ENCODE peak calls at places on chromosomes 2 and 18, in eight cellular contexts. G is heart left ventricle, O is left ventricle myocardium inferior, X is coronary artery, R is GM12865, A is foreskin fibroblast, H is fibroblast of mammary gland, V is omental fat pad. I is an unnamed sample.

GRCh38 chr2:240434728-240435456 is 571 bp upstream of the GPC1 start:
- DNase-seq in G (peak), O (peak), X (peak), R (peak), A (peak), H (peak), V (peak), I (peak)

GRCh38 chr18:48777026-48777736 is 173.6 kb downstream of the SMAD7 start:
- DNase-seq in G (peak), O (peak), X (no peak), R (peak), A (peak), H (peak), V (no peak), I (peak)

GRCh38 chr2:1728821-1729220 is 15.5 kb downstream of the PXDN start:
- DNase-seq in G (no peak), O (peak), X (peak), R (no peak), A (peak), H (no peak), V (peak), I (no peak)

GRCh38 chr2:160252278-160252887 is 52.3 kb upstream of the ITGB6 start:
- DNase-seq in G (no peak), O (no peak), X (no peak), R (no peak), A (peak), H (peak), V (no peak), I (no peak)

GRCh38 chr2:190920085-190920484 is 39.5 kb downstream of the GLS start:
- DNase-seq in G (no peak), O (no peak), X (no peak), R (no peak), A (no peak), H (no peak), V (no peak), I (no peak)

GRCh38 chr2:37181726-37182684 is 6.5 kb downstream of the SULT6B1 start:
- DNase-seq in G (no peak), O (no peak), X (no peak), R (no peak), A (peak), H (no peak), V (no peak), I (no peak)

GRCh38 chr2:6826081-6826913 is 39.4 kb downstream of the CMPK2 start:
- DNase-seq in G (no peak), O (no peak), X (no peak), R (peak), A (peak), H (peak), V (no peak), I (peak)

GRCh38 chr2:196088209-196088608 is 19.6 kb upstream of the DNAH7 start:
- DNase-seq in G (no peak), O (no peak), X (no peak), R (no peak), A (peak), H (peak), V (no peak), I (no peak)

GRCh38 chr2:214108598-214108997 is 302.3 kb upstream of the VWC2L start:
- DNase-seq in G (no peak), O (no peak), X (no peak), R (no peak), A (no peak), H (no peak), V (no peak), I (no peak)

GRCh38 chr18:10120622-10121021 is 206.8 kb downstream of the VAPA start:
- DNase-seq in G (no peak), O (no peak), X (no peak), R (no peak), A (no peak), H (no peak), V (no peak), I (no peak)

GRCh38 chr2:63740943-63741342 is 100.8 kb upstream of the UGP2 start:
- DNase-seq in G (no peak), O (no peak), X (no peak), R (no peak), A (peak), H (peak), V (no peak), I (no peak)

GRCh38 chr18:710418-711300 is 1.8 kb downstream of the ENOSF1 start:
- DNase-seq in G (no peak), O (no peak), X (no peak), R (no peak), A (no peak), H (no peak), V (no peak), I (no peak)

GRCh38 chr2:168920504-168921157 is 19.5 kb downstream of the G6PC2 start:
- DNase-seq in G (no peak), O (no peak), X (no peak), R (peak), A (peak), H (peak), V (no peak), I (no peak)

GRCh38 chr2:170369894-170370293 is 191.9 kb downstream of the MYO3B start:
- DNase-seq in G (no peak), O (no peak), X (no peak), R (no peak), A (peak), H (peak), V (no peak), I (no peak)

GRCh38 chr2:96771792-96772618 is 11.3 kb downstream of the CNNM4 start:
- DNase-seq in G (no peak), O (no peak), X (no peak), R (no peak), A (no peak), H (no peak), V (no peak), I (no peak)

GRCh38 chr2:77720115-77720514 is 197.9 kb upstream of the LRRTM4 start:
- DNase-seq in G (no peak), O (no peak), X (no peak), R (no peak), A (no peak), H (no peak), V (no peak), I (no peak)

GRCh38 chr2:206526416-206526815 is 83.1 kb downstream of the ADAM23 start:
- DNase-seq in G (no peak), O (no peak), X (no peak), R (no peak), A (no peak), H (no peak), V (no peak), I (no peak)

GRCh38 chr2:192246297-192246696 is 51.6 kb upstream of the TMEFF2 start:
- DNase-seq in G (no peak), O (no peak), X (no peak), R (no peak), A (no peak), H (peak), V (no peak), I (no peak)

GRCh38 chr2:145032791-145033190 is 512.9 kb upstream of the ZEB2 start:
- DNase-seq in G (no peak), O (no peak), X (no peak), R (no peak), A (no peak), H (no peak), V (no peak), I (no peak)

GRCh38 chr2:179536185-179536584 is 271.6 kb upstream of the SESTD1 start:
- DNase-seq in G (no peak), O (no peak), X (no peak), R (no peak), A (peak), H (peak), V (no peak), I (no peak)

GRCh38 chr2:85413592-85414421 is 3.6 kb upstream of the CAPG start:
- DNase-seq in G (no peak), O (no peak), X (no peak), R (no peak), A (peak), H (peak), V (no peak), I (peak)

GRCh38 chr18:22667616-22668422 is 250.1 kb upstream of the CTAGE1 start:
- DNase-seq in G (no peak), O (no peak), X (no peak), R (peak), A (peak), H (peak), V (no peak), I (no peak)

GRCh38 chr2:72350852-72351251 is 203.2 kb upstream of the CYP26B1 start:
- DNase-seq in G (no peak), O (no peak), X (no peak), R (no peak), A (no peak), H (no peak), V (no peak), I (no peak)

GRCh38 chr18:73110307-73110706 is 242.5 kb upstream of the NETO1 start:
- DNase-seq in G (no peak), O (no peak), X (no peak), R (peak), A (no peak), H (no peak), V (no peak), I (no peak)

GRCh38 chr2:224381913-224382647 is 19.8 kb downstream of the FAM124B start:
- DNase-seq in G (no peak), O (no peak), X (no peak), R (no peak), A (peak), H (no peak), V (no peak), I (no peak)

GRCh38 chr2:239263937-239264837 is 136.6 kb downstream of the HDAC4 start:
- DNase-seq in G (no peak), O (no peak), X (peak), R (no peak), A (peak), H (peak), V (no peak), I (peak)

GRCh38 chr2:230902180-230902899 is 22.7 kb downstream of the GPR55 start:
- DNase-seq in G (peak), O (peak), X (peak), R (peak), A (peak), H (peak), V (no peak), I (peak)

GRCh38 chr18:9952633-9953416 is 39.0 kb downstream of the VAPA start:
- DNase-seq in G (no peak), O (no peak), X (no peak), R (no peak), A (no peak), H (peak), V (no peak), I (no peak)

GRCh38 chr2:230947908-230948365 is 22.9 kb upstream of the GPR55 start:
- DNase-seq in G (no peak), O (no peak), X (no peak), R (peak), A (no peak), H (no peak), V (no peak), I (peak)

GRCh38 chr2:150060341-150060740 is 427.1 kb downstream of the RND3 start:
- DNase-seq in G (no peak), O (no peak), X (no peak), R (no peak), A (no peak), H (no peak), V (no peak), I (no peak)

GRCh38 chr2:213188971-213189899 is 37.8 kb upstream of the IKZF2 start:
- DNase-seq in G (no peak), O (no peak), X (no peak), R (peak), A (peak), H (peak), V (no peak), I (no peak)

GRCh38 chr18:22503803-22504202 is 86.1 kb upstream of the CTAGE1 start:
- DNase-seq in G (peak), O (peak), X (peak), R (no peak), A (peak), H (peak), V (no peak), I (no peak)

GRCh38 chr2:9630001-9630749 is 622 bp downstream of the YWHAQ start:
- DNase-seq in G (peak), O (peak), X (peak), R (peak), A (peak), H (peak), V (peak), I (peak)

GRCh38 chr2:183606022-183606717 is 481.9 kb downstream of the NUP35 start:
- DNase-seq in G (no peak), O (no peak), X (no peak), R (no peak), A (no peak), H (no peak), V (no peak), I (no peak)

GRCh38 chr2:183607995-183608394 is 483.8 kb downstream of the NUP35 start:
- DNase-seq in G (no peak), O (no peak), X (no peak), R (no peak), A (no peak), H (no peak), V (no peak), I (no peak)

GRCh38 chr2:183606718-183607085 is 482.5 kb downstream of the NUP35 start:
- DNase-seq in G (no peak), O (no peak), X (no peak), R (no peak), A (no peak), H (no peak), V (no peak), I (no peak)

GRCh38 chr2:183610724-183611123 is 486.5 kb downstream of the NUP35 start:
- DNase-seq in G (no peak), O (no peak), X (no peak), R (no peak), A (no peak), H (no peak), V (no peak), I (no peak)

GRCh38 chr2:183608747-183609146 is 484.5 kb downstream of the NUP35 start:
- DNase-seq in G (no peak), O (no peak), X (no peak), R (no peak), A (no peak), H (no peak), V (no peak), I (no peak)
- TF ChIP-seq CTCF in G (no peak), O (no peak), X (no peak), R (no peak), A (no peak), H (no peak), V (no peak), I (no peak)

DNA sequence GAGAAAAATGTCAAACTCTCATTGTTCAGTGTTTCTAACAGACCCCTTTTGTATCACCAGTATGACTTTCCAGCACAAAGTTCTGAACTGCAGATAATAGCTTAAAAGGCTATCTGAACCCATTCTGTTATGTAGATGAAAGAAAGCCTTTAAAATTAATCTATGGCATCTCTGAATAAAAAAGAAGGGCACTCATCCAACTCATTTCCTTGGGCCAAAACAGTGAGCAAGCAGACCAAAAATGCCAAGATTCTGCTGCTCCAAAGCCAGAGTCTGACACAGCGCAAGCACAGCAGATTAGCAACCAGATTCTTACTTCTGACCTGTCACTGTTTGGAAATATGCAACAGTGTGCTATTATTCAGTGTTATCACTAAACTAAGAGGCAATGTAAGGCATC is 22.6 kb upstream of the ITGA6 start:
- DNase-seq in G (no peak), O (no peak), X (no peak), R (no peak), A (peak), H (peak), V (no peak), I (no peak)
- TF ChIP-seq CTCF in G (no peak), O (no peak), X (no peak), R (no peak), A (no peak), H (no peak), V (no peak), I (no peak)

DNA sequence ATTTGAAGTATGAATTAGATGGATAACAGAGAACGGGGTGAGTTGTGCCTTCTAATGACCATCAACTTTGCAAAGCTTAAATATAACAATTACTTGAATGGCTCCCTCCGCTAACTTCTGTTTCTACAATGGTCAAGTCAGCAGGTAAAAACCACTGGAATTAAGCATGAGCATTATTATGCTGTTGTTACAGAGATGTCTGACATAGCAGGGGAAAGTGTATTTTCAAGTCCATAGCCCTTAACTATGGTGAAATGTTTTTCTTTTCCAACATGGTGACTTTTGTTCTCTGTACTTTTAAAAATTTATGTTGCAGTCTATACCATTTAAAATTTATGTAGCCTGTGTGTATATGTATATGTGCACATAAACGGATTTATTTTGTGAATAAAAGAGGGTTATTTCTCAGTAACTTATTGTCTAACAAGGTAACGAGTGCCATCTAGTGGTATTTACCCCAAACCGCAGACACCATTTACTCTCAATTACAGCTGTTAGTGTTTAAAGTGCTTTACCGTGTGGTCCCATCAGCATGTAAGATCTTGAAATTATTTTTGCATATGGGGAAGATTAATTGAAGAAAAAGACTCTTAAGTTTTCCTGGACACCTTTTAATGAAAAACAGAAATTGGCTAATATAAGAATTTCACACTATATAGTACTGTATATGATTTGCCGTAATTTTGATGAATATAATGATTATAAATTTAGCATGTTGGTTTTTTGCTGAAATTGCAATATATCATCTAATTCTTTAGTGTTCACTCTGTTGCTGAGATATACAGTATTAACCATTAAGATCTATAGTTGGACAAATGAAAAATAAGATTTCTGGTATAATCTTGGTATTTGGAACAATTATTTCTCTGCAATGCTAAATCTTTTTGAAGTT is 78.2 kb downstream of the UBE2E3 start:
- DNase-seq in G (no peak), O (no peak), X (no peak), R (peak), A (peak), H (peak), V (no peak), I (peak)
- TF ChIP-seq CTCF in G (peak), O (peak), X (no peak), R (peak), A (peak), H (peak), V (no peak), I (peak)

DNA sequence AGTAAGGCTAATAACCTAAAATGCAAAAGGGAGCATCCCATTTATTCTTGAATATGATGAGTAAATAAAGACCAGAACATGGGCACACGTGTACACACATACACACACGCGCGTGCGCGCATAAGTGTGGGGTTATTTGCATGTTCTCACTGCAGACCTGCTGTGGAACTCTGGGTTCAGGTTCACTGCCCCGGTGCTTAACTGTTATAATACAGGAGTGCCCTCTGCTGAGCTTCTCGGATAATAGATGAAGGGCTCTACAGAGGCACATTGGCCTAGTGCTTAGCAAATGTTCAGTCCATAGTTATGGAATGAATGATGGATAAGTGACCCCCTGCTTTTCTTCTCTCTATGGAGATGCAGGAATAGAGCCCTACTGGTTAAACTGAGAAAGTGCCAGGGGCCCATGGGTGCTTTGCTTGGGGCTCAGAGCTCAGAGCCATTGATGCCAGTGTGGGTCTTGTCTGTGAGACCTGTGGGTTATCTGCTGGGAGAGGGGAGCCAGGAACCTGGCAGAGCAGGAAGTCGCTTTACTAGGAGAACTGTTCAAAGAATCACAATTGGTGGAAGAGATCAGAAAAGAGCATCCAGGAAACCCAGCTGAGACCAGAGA is 3.6 kb upstream of the ARL4C start:
- DNase-seq in G (peak), O (no peak), X (no peak), R (peak), A (peak), H (peak), V (no peak), I (peak)
- TF ChIP-seq CTCF in G (peak), O (peak), X (peak), R (peak), A (peak), H (peak), V (no peak), I (peak)

GRCh38 chr18:62445386-62445917 is 77.4 kb upstream of the ZCCHC2 start:
- DNase-seq in G (no peak), O (no peak), X (no peak), R (peak), A (no peak), H (no peak), V (no peak), I (peak)

GRCh38 chr18:62449490-62450104 is 73.2 kb upstream of the ZCCHC2 start:
- DNase-seq in G (no peak), O (no peak), X (no peak), R (no peak), A (no peak), H (no peak), V (no peak), I (no peak)

GRCh38 chr18:62446511-62446910 is 76.3 kb upstream of the ZCCHC2 start:
- DNase-seq in G (no peak), O (no peak), X (no peak), R (no peak), A (no peak), H (no peak), V (no peak), I (no peak)

GRCh38 chr18:62448426-62448825 is 74.4 kb upstream of the ZCCHC2 start:
- DNase-seq in G (no peak), O (no peak), X (no peak), R (no peak), A (no peak), H (no peak), V (no peak), I (no peak)

GRCh38 chr18:62447652-62448051 is 75.2 kb upstream of the ZCCHC2 start:
- DNase-seq in G (no peak), O (no peak), X (no peak), R (no peak), A (no peak), H (no peak), V (no peak), I (no peak)
- TF ChIP-seq CTCF in G (no peak), O (no peak), X (no peak), R (no peak), A (no peak), H (no peak), V (no peak), I (no peak)

DNA sequence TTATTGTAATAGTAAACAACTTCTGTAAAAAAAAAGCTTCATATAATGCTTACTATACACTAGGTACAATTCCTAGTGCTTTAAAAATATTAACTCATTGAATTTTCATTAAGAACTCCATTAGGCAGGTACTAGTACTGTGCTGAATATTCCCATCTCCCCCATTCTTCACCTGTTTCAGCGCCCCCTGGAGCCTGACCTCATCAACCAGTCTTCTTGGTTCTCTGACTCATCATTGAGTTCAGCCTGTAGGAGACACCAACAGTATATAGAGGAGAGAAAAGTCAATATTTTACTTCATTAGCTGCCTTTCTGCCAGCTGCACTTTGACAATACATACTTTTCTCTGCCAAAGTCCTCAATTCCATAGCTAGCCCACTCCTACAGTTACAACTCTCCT is 1009.9 kb upstream of the KLHL29 start:
- DNase-seq in G (no peak), O (no peak), X (no peak), R (no peak), A (no peak), H (no peak), V (no peak), I (peak)
- TF ChIP-seq CTCF in G (no peak), O (no peak), X (no peak), R (no peak), A (no peak), H (no peak), V (no peak), I (no peak)

I was measured in activated CD8-positive, alpha-beta T cell treated with anti-CD3 and anti-CD28 coated beads for 36 hours.